ENCODE peak calls at places on chromosomes 2 and 18, in four cellular contexts. Y is HepG2, L is SK-N-SH, Q is GM12878. F is an unnamed sample.

GRCh38 chr18:70021043-70021442 is 73.4 kb upstream of the CD226 start:
- DNase-seq in Q (no peak), Y (peak), L (no peak), F (no peak)

GRCh38 chr2:147275943-147276342 is 568.9 kb upstream of the ACVR2A start:
- DNase-seq in Q (no peak), L (no peak), Y (no peak), F (no peak)

GRCh38 chr2:132804045-132804444 is 134.0 kb upstream of the LYPD1 start:
- DNase-seq in Q (no peak), L (no peak), Y (no peak), F (no peak)

GRCh38 chr2:142165790-142166189 is 35.0 kb upstream of the LRP1B start:
- DNase-seq in Q (peak), Y (peak), L (peak), F (no peak)

GRCh38 chr18:9838144-9838877 is 47.5 kb upstream of the TXNDC2 start:
- DNase-seq in L (no peak), Y (no peak), Q (no peak), F (no peak)

GRCh38 chr2:47249427-47249826 is 94.3 kb upstream of the STPG4 start:
- DNase-seq in Q (no peak), L (no peak), Y (no peak), F (no peak)

GRCh38 chr2:60530660-60531276 is 22.7 kb downstream of the BCL11A start:
- DNase-seq in Q (no peak), L (peak), Y (peak), F (peak)

GRCh38 chr18:79856119-79857080 is 58.7 kb downstream of the KCNG2 start:
- DNase-seq in Y (no peak), Q (no peak), L (peak), F (no peak)

GRCh38 chr2:239106314-239106908 is 258.5 kb downstream of the TWIST2 start:
- DNase-seq in L (peak), Q (no peak), Y (peak), F (peak)

GRCh38 chr2:164023896-164024295 is 288.1 kb upstream of the FIGN start:
- DNase-seq in Y (no peak), Q (no peak), L (no peak), F (no peak)

GRCh38 chr2:101349893-101350662 is 37.2 kb downstream of the CREG2 start:
- DNase-seq in L (no peak), Y (peak), Q (no peak), F (no peak)

GRCh38 chr2:168773719-168774521 is 28.5 kb upstream of the NOSTRIN start:
- DNase-seq in L (peak), Y (peak), Q (no peak), F (peak)

GRCh38 chr2:62014102-62014501 is 108.6 kb downstream of the COMMD1 start:
- DNase-seq in Q (no peak), Y (peak), L (peak), F (no peak)

GRCh38 chr18:22667616-22668422 is 250.1 kb upstream of the CTAGE1 start:
- DNase-seq in Q (peak), Y (no peak), L (no peak), F (peak)

GRCh38 chr18:51757525-51757924 is 560.0 kb upstream of the MEX3C start:
- DNase-seq in Y (peak), Q (no peak), L (no peak), F (no peak)

GRCh38 chr2:241225545-241225944 is 37.1 kb downstream of the ANO7 start:
- DNase-seq in Q (no peak), L (no peak), Y (no peak), F (no peak)

GRCh38 chr2:191643425-191643824 is 34.5 kb upstream of the NABP1 start:
- DNase-seq in Q (no peak), Y (no peak), L (peak), F (no peak)

GRCh38 chr2:197278804-197279763 is 31.5 kb downstream of the ANKRD44 start:
- DNase-seq in Q (no peak), Y (no peak), L (no peak), F (no peak)

GRCh38 chr2:240836781-240837467 is 16.9 kb upstream of the KIF1A start:
- DNase-seq in L (no peak), Y (no peak), Q (no peak), F (no peak)

GRCh38 chr18:69659142-69659651 is 258.5 kb downstream of the DOK6 start:
- DNase-seq in Y (peak), L (peak), Q (no peak), F (no peak)

GRCh38 chr2:101967826-101968498 is 23.8 kb upstream of the IL1R2 start:
- DNase-seq in Q (no peak), Y (no peak), L (no peak), F (no peak)

GRCh38 chr2:241582806-241583205 is 24.3 kb downstream of the BOK start:
- DNase-seq in Q (no peak), L (no peak), Y (no peak), F (no peak)

GRCh38 chr2:3784731-3785130 is 81.4 kb downstream of the DCDC2C start:
- DNase-seq in Q (no peak), L (no peak), Y (no peak), F (no peak)

GRCh38 chr2:38116762-38117161 is 40.8 kb upstream of the CYP1B1 start:
- DNase-seq in Y (no peak), L (no peak), Q (no peak), F (no peak)

GRCh38 chr2:106094101-106094860 is 99.8 kb downstream of the UXS1 start:
- DNase-seq in Y (no peak), L (no peak), Q (no peak), F (no peak)

GRCh38 chr18:58766164-58766563 is 94.9 kb downstream of the MALT1 start:
- DNase-seq in L (no peak), Y (no peak), Q (no peak), F (no peak)

GRCh38 chr2:23595601-23596251 is 210.7 kb downstream of the KLHL29 start:
- DNase-seq in L (no peak), Y (peak), Q (no peak), F (no peak)

GRCh38 chr18:47263197-47263827 is 11.9 kb upstream of the SKOR2 start:
- DNase-seq in Q (no peak), L (peak), Y (no peak), F (no peak)

GRCh38 chr2:129879614-129880180 is 99.8 kb upstream of the RAB6C start:
- DNase-seq in L (no peak), Y (no peak), Q (no peak), F (no peak)

GRCh38 chr2:112876257-112876970 is 34.6 kb upstream of the IL37 start:
- DNase-seq in Y (no peak), Q (no peak), L (no peak), F (no peak)

GRCh38 chr2:99707592-99707991 is 217.8 kb upstream of the REV1 start:
- DNase-seq in L (no peak), Q (no peak), Y (no peak), F (no peak)

GRCh38 chr2:179302764-179303561 is 38.3 kb upstream of the SESTD1 start:
- DNase-seq in L (no peak), Q (no peak), Y (no peak), F (no peak)

GRCh38 chr2:149290662-149291061 is 39.7 kb upstream of the LYPD6 start:
- DNase-seq in Y (no peak), Q (no peak), L (no peak), F (no peak)

GRCh38 chr2:21175895-21176646 is 52.3 kb downstream of the TDRD15 start:
- DNase-seq in L (peak), Y (peak), Q (no peak), F (peak)

GRCh38 chr18:75070625-75071483 is 138.1 kb downstream of the PTGR3 start:
- DNase-seq in L (no peak), Q (peak), Y (peak), F (no peak)

GRCh38 chr2:88144271-88144670 is 16.4 kb upstream of the FABP1 start:
- DNase-seq in Y (no peak), Q (no peak), L (no peak), F (no peak)

GRCh38 chr2:45754087-45755015 is 102.9 kb downstream of the PRKCE start:
- DNase-seq in L (no peak), Y (no peak), Q (no peak), F (no peak)

GRCh38 chr2:240468300-240469238 is 33.1 kb downstream of the GPC1 start:
- DNase-seq in Y (no peak), Q (no peak), L (peak), F (no peak)

GRCh38 chr2:55139305-55139704 is 89.1 kb upstream of the RTN4 start:
- DNase-seq in Q (no peak), Y (no peak), L (no peak), F (no peak)

GRCh38 chr2:43157506-43158232 is 68.7 kb downstream of the ZFP36L2 start:
- DNase-seq in L (peak), Y (peak), Q (no peak), F (no peak)
- TF ChIP-seq SMC3 in L (no peak), Y (no peak), Q (no peak), F (no peak)

GRCh38 chr2:64779117-64779690 is 125.5 kb upstream of the SERTAD2 start:
- DNase-seq in Y (no peak), Q (no peak), L (no peak), F (no peak)
- TF ChIP-seq FOXM1 in Y (no peak), Q (no peak), L (peak), F (no peak)

GRCh38 chr2:158667969-158668368 is 127.1 kb upstream of the DAPL1 start:
- DNase-seq in Y (no peak), L (no peak), Q (no peak), F (no peak)

GRCh38 chr2:158666969-158667368 is 128.1 kb upstream of the DAPL1 start:
- DNase-seq in Q (no peak), L (no peak), Y (no peak), F (no peak)

GRCh38 chr2:158668394-158668793 is 126.7 kb upstream of the DAPL1 start:
- DNase-seq in Q (no peak), L (no peak), Y (no peak), F (no peak)

GRCh38 chr2:158665536-158666302 is 129.4 kb upstream of the DAPL1 start:
- DNase-seq in Y (no peak), L (peak), Q (no peak), F (no peak)

DNA sequence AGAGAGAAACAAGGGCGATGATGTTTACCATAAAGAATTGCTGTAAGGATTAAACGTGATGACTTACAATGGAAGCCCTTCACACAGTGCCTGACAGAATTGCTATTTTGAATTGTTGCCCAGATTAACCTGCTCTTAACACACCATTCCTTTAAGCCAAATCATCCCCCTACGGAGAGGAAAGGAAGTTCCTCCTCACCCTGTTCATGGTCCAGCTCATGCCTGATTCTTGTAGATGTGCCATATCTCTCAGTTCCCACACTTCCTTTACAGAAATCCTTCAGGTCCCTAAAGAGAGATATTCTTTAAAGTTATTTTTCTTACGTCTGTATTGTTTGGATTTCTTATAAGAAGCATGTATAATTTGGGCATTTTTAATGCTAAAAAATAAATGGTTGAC is 127.5 kb upstream of the DAPL1 start:
- DNase-seq in L (no peak), Q (no peak), Y (no peak), F (no peak)
- TF ChIP-seq SMC3 in L (no peak), Q (no peak), Y (no peak), F (no peak)

DNA sequence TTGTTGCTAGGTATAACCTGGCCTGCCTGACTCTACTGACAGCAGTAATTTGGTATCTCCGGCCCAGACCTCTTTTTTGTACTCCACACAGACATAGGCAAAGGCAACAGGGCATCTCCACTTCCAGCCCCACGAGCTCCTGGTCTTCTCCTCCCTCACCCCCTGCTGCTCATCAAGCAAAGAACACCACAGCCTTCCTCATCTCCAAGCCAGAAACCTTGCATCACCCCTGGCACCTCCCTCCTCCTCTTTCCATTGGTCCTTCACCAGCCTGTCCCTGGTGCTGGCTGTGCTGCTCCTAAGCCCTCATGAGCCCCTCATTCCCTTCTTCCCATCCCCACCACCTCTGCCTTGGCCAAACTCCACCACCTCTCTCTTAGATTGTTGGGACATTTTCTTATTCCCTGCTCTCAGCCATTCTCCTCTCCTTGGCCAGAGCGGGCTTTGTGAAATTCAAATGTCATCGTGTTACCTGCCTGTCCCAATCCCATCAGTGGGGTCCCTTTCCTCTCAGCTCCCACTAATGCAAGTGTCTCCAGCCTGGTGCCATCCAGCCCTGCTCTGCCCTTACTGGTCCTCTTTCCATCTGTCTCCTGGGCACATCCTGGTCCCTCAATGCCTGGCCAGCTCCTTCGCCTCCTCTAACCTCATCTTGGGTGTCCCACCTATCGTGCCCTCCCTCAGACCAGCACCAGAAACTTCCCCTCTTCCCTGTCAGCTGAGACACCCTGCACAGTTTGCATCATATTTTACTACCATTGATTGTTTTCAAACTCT is 77.4 kb downstream of the INHBB start:
- DNase-seq in Y (no peak), Q (no peak), L (no peak), F (no peak)
- TF ChIP-seq FOXM1 in Y (no peak), Q (no peak), L (no peak), F (no peak)

GRCh38 chr18:65544701-65545100 is 206.1 kb upstream of the CDH7 start:
- DNase-seq in Q (no peak), Y (no peak), L (no peak), F (no peak)

GRCh38 chr18:65547046-65547445 is 203.8 kb upstream of the CDH7 start:
- DNase-seq in Y (no peak), Q (no peak), L (no peak), F (no peak)
- TF ChIP-seq SMC3 in Y (no peak), Q (no peak), L (no peak), F (no peak)

GRCh38 chr2:9767656-9768281 is 75.5 kb upstream of the TAF1B start:
- DNase-seq in L (no peak), Y (no peak), Q (no peak), F (no peak)
- TF ChIP-seq FOXM1 in L (no peak), Y (no peak), Q (no peak), F (no peak)

DNA sequence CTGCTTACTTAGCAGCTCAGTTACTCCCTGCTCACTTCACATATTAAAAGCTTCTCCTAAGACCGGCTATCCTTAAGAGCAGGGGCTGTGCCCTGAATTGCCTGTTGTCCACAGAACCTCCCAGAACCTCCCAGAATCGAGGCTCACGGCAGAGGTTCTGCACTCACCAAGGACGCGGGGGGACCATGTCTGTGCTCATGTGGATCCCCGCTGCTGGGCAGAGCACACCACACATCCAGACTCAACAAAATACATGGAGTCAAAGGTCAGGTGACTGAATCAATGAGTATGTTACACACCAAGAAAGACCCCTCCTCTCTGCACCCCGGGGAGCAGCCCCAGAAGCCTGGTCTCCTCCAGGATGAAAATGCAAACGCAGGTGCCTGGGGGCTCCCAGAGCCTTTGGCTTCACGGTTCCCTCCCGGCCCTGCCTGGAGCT is 149.0 kb downstream of the MBP start:
- DNase-seq in Q (no peak), L (no peak), Y (no peak), F (no peak)
- TF ChIP-seq SMC3 in Q (no peak), L (no peak), Y (no peak), F (no peak)

GRCh38 chr2:96143231-96143847 is 1.9 kb downstream of the DUSP2 start:
- DNase-seq in L (no peak), Y (no peak), Q (no peak), F (no peak)

GRCh38 chr2:96140941-96141623 is 2.8 kb upstream of the ASTL start:
- DNase-seq in Q (no peak), L (no peak), Y (no peak), F (no peak)

GRCh38 chr2:96144481-96145027 is 686 bp downstream of the DUSP2 start:
- DNase-seq in Q (no peak), L (no peak), Y (no peak), F (no peak)

GRCh38 chr2:96143848-96144480 is 1.3 kb downstream of the DUSP2 start:
- DNase-seq in L (no peak), Q (no peak), Y (no peak), F (no peak)

GRCh38 chr2:96142217-96143113 is 2.8 kb downstream of the DUSP2 start:
- DNase-seq in Y (peak), Q (no peak), L (no peak), F (peak)
- TF ChIP-seq FOXM1 in Y (no peak), Q (no peak), L (no peak), F (no peak)

DNA sequence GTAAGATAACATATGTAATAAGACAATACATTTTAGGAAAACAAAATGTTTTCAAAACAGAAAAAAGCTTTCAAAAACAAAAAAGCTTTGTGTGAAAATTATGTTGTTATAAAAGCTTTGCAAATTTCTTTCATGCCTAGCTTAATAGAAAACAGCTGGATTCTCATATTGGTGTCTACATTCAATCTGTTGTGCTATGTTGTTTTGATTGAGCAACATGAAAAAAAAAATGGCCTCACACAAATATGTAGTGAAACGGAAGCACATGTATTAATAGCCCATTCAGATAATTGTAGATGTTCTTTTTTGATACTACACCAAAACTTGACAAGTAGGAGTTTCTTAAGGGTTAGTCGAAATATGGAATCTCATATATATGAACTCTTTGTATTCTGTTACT is 197.5 kb downstream of the ZEB2 start:
- DNase-seq in Q (no peak), Y (no peak), L (no peak), F (no peak)
- TF ChIP-seq SMC3 in Q (no peak), Y (no peak), L (no peak), F (no peak)

GRCh38 chr18:68181956-68182355 is 533.0 kb downstream of the TMX3 start:
- DNase-seq in Q (no peak), L (no peak), Y (no peak), F (no peak)

GRCh38 chr18:68177807-68178702 is 536.9 kb downstream of the TMX3 start:
- DNase-seq in Q (no peak), L (peak), Y (peak), F (no peak)

GRCh38 chr18:68172842-68173549 is 541.9 kb downstream of the TMX3 start:
- DNase-seq in Q (no peak), L (no peak), Y (peak), F (no peak)

GRCh38 chr18:68176901-68177300 is 538.0 kb downstream of the TMX3 start:
- DNase-seq in Q (no peak), L (no peak), Y (no peak), F (no peak)
- TF ChIP-seq FOXM1 in Q (no peak), L (peak), Y (no peak), F (no peak)

F was measured in K562.